ENCODE peak calls at places on chromosomes 3 and 15, in nine cellular contexts. O, Q, T, P, I, G, H, Y and X are unnamed samples.
A peak's percentile ranks its signal among the peaks of the same experiment; 100 is the strongest.

GRCh38 chr3:17094551-17094950 is 209.8 kb downstream of the PLCL2 start:
- DNase-seq in O (no peak), Q (no peak), T (peak; percentile 95), I (no peak), Y (no peak), G (no peak), H (no peak), P (no peak), X (no peak)

GRCh38 chr3:169661567-169662214 is 1.8 kb downstream of the MECOM start:
- DNase-seq in O (no peak), Q (peak; percentile 83), Y (peak; percentile 72), T (peak; percentile 65), P (peak; percentile 51), I (peak; percentile 21), H (no peak), G (peak; percentile 56), X (no peak)

GRCh38 chr3:152621006-152621868 is 213.7 kb upstream of the P2RY1 start:
- DNase-seq in H (no peak), P (no peak), T (peak; percentile 25), G (no peak), O (no peak), Q (no peak), I (no peak), Y (no peak), X (no peak)

GRCh38 chr3:83934208-83935150 is 1024.3 kb upstream of the CADM2 start:
- DNase-seq in H (no peak), I (no peak), Q (no peak), Y (no peak), G (no peak), O (no peak), T (peak; percentile 17), P (peak; percentile 1), X (no peak)

GRCh38 chr3:56291244-56291680 is 177.0 kb downstream of the ERC2 start:
- DNase-seq in I (no peak), Y (no peak), O (no peak), T (no peak), P (no peak), G (no peak), Q (peak; percentile 21), H (no peak), X (no peak)

GRCh38 chr15:59060348-59060747 is 44.6 kb upstream of the CCNB2 start:
- DNase-seq in O (no peak), G (no peak), I (no peak), P (no peak), H (no peak), T (no peak), Y (no peak), Q (no peak), X (no peak)

GRCh38 chr3:32374788-32375595 is 16.7 kb upstream of the CMTM7 start:
- DNase-seq in P (peak; percentile 82), T (peak; percentile 91), O (peak; percentile 84), G (peak; percentile 82), H (no peak), Y (no peak), I (no peak), Q (no peak), X (peak; percentile 82)

GRCh38 chr3:151750181-151750580 is 16.5 kb downstream of the AADACL2 start:
- DNase-seq in O (no peak), Q (no peak), P (no peak), Y (no peak), H (no peak), G (no peak), I (no peak), T (no peak), X (no peak)

GRCh38 chr3:57977755-57978715 is 30.2 kb upstream of the FLNB start:
- DNase-seq in G (peak; percentile 83), I (no peak), Q (peak; percentile 62), P (no peak), T (no peak), H (no peak), O (no peak), Y (no peak), X (no peak)

GRCh38 chr3:136336329-136337100 is 86.4 kb downstream of the PCCB start:
- DNase-seq in H (no peak), G (no peak), P (peak; percentile 14), I (no peak), Y (no peak), T (no peak), O (no peak), Q (no peak), X (no peak)

GRCh38 chr15:46277994-46278885 is 643.4 kb downstream of the SQOR start:
- DNase-seq in H (no peak), T (no peak), Q (no peak), I (no peak), G (no peak), Y (no peak), O (no peak), P (no peak), X (no peak)

DNA sequence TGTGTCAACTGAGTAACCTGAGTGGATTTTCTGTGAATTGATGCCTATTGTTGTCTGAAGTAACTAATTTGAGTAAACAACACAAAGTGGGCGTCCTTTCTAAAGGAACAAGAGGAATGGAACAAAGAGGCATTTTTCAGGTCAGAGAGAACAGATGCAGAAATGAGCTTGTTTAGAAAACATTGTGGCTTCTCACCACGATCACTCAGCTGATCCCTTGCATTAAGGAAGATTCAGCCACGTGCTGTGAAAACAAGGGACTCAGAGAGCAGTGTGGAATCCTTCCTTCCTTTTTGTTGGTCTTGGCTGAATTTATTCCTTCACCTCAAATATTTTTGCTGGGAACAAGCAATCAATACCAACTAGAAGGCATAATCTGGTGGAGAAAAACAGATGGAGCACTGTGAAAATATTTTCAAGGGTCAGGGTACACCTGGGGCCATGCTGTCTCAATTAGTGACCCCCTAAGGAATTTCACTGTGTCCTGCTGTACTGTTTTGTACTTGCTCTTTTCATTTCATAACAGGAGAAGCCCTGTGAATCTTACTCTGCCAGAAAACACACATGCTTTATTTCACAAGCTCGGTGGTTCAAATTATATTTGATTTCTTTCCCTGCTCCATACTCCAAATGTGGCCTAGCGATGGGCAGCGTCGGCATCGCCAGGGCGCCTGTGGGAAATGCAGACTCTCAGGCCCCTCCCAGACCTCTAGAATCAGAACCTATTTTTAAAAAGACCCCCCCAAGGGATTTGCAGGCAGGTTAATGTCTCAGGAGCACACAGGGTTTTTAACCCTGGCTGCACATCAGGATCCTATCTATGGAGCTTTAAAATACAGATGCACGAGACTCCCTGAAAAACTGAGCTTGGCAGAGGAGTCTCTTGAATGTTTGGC is 11.6 kb upstream of the SLC6A20 start:
- DNase-seq in O (no peak), G (no peak), I (no peak), P (no peak), Y (no peak), H (peak; percentile 37), Q (no peak), T (no peak), X (no peak)
- H3K4me1 ChIP-seq in O (no peaks in the 10 kb centered on the region), G (no peaks in the 10 kb centered on the region), I (no peaks in the 10 kb centered on the region), P (no peaks in the 10 kb centered on the region), Y (no peaks in the 10 kb centered on the region), H (peaks cover 2% of the 10 kb centered on the region), Q (no peaks in the 10 kb centered on the region), T (no peaks in the 10 kb centered on the region), X (no peaks in the 10 kb centered on the region)

GRCh38 chr15:40065166-40065565 is 26.2 kb upstream of the SRP14 start:
- DNase-seq in G (no peak), H (no peak), P (no peak), Q (no peak), Y (no peak), I (no peak), O (no peak), T (no peak), X (no peak)

GRCh38 chr15:40064231-40064894 is 25.4 kb upstream of the SRP14 start:
- DNase-seq in O (peak; percentile 64), G (no peak), Q (no peak), T (peak; percentile 91), I (no peak), P (no peak), Y (no peak), H (no peak), X (no peak)

GRCh38 chr15:40062816-40063562 is 24.0 kb upstream of the SRP14 start:
- DNase-seq in T (no peak), Y (no peak), I (no peak), Q (no peak), P (no peak), H (no peak), G (no peak), O (no peak), X (no peak)

GRCh38 chr15:40061212-40061901 is 22.4 kb upstream of the SRP14 start:
- DNase-seq in G (no peak), T (no peak), Q (no peak), O (peak; percentile 50), H (no peak), P (no peak), I (no peak), Y (no peak), X (no peak)

DNA sequence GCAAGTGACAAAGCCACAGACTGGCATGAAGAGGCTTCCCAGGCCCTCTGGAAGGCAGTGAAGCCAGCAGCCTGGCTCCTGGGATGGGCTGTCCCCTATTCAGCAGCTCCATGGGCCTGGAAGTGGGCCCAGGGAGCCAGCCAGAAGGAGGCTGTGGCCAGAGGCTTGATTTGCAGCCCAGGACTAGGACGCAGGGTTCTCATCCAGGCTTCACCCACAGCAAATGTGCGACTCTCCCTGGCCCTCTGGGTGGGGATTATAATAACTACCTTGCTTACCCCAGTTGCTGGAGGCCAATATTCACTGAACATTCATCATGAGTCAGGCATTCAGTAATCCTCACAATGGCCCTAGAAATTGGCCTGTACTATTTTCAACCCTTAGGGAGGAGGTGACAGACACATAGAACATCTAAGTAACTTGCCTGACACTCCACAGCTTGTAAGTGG is 24.6 kb upstream of the SRP14 start:
- DNase-seq in P (peak; percentile 46), I (peak; percentile 69), G (no peak), H (no peak), Y (no peak), O (no peak), Q (peak; percentile 89), T (no peak), X (no peak)
- H3K27ac ChIP-seq in P (peak overlapping the region; percentile 49), I (peak overlapping the region; percentile 79), G (no peak overlapping the region), H (no peak overlapping the region), Y (no peak overlapping the region), O (peak overlapping the region; percentile 66), Q (no peak overlapping the region), T (peak overlapping the region; percentile 23), X (no peak overlapping the region)

DNA sequence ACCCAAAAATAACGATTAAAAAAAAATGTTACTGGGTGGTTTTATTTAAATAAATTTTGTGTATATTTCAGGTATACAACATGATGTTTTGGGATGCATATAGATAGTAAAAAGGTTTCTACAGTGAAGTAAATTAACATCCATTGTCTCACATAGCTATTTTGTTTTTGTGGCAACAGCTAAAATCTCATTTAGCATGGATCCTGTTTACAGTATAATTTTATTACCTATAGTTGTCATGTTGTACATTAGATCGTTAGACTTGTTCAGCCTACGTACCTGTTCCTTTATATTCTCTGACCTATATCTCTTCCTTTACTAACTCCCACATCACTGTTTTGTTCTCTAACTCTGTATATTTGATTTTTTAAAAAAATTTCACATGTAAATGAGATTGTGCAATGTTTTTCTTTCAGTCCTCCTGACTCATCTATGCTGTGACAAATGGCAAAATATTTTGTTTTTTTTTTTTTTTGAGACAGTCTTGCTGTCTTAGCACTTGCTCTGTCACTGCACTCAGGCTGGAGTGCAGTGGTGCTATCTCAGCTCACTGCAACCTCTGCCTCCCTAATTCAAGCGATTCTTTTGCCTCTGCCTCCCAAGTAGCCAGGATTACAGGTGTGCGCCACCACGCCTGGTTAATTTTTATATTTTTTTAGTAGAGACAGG is 45.6 kb downstream of the OIP5 start:
- DNase-seq in Q (no peak), Y (no peak), T (no peak), G (no peak), O (no peak), P (peak; percentile 57), H (no peak), I (no peak), X (no peak)
- H3K4me1 ChIP-seq in Q (no peaks in the 10 kb centered on the region), Y (no peaks in the 10 kb centered on the region), T (peaks cover 1% of the 10 kb centered on the region), G (no peaks in the 10 kb centered on the region), O (peaks cover 4% of the 10 kb centered on the region), P (peaks cover 3% of the 10 kb centered on the region), H (peaks cover 28% of the 10 kb centered on the region), I (peaks cover 38% of the 10 kb centered on the region), X (peaks cover 21% of the 10 kb centered on the region)

GRCh38 chr15:60605879-60606304 is 127.0 kb upstream of the ICE2 start:
- DNase-seq in G (no peak), P (peak; percentile 76), O (no peak), Q (no peak), I (no peak), H (no peak), T (peak; percentile 92), Y (no peak), X (no peak)
- H3K27ac ChIP-seq in G (no peak overlapping the region), P (peak overlapping the region; percentile 50), O (no peak overlapping the region), Q (no peak overlapping the region), I (peak overlapping the region; percentile 58), H (peak overlapping the region; percentile 2), T (no peak overlapping the region), Y (no peak overlapping the region), X (no peak overlapping the region)